ENCODE peak calls at places on chromosome 22, in five cellular contexts. G is BJ; K is adrenal gland; I is endothelial cell; V is activated CD4-positive, alpha-beta T cell treated with anti-CD3 and anti-CD28 coated beads, Interleukin-2, amount 50 U/mL, for 4 hours. Q is an unnamed sample.

GRCh38 chr22:27311666-27312566 is 489.6 kb downstream of the MN1 start:
- DNase-seq in G (no peak), K (no peak), I (no peak), V (no peak), Q (peak)

GRCh38 chr22:24181996-24182560 is 791 bp downstream of the SUSD2 start:
- DNase-seq in G (no peak), K (no peak), I (no peak), V (no peak), Q (no peak)

GRCh38 chr22:46052331-46052771 is 75.4 kb upstream of the WNT7B start:
- DNase-seq in G (no peak), K (peak), I (no peak), V (no peak), Q (no peak)

GRCh38 chr22:43202326-43202725 is 15.4 kb upstream of the TTLL12 start:
- DNase-seq in G (no peak), K (no peak), I (no peak), V (no peak), Q (no peak)

GRCh38 chr22:48708558-48709245 is 1119.0 kb downstream of the BRD1 start:
- DNase-seq in G (no peak), K (no peak), I (no peak), V (no peak), Q (no peak)

GRCh38 chr22:38290347-38290746 is 17.5 kb upstream of the TMEM184B start:
- DNase-seq in G (no peak), K (no peak), I (no peak), V (no peak), Q (no peak)

GRCh38 chr22:50304528-50305392 is 2.7 kb downstream of the PLXNB2 start:
- DNase-seq in G (no peak), K (peak), I (no peak), V (no peak), Q (no peak)

GRCh38 chr22:32810241-32811133 is 9.0 kb downstream of the TIMP3 start:
- DNase-seq in G (no peak), K (no peak), I (no peak), V (no peak), Q (no peak)

GRCh38 chr22:39999144-39999757 is 4.5 kb downstream of the FAM83F start:
- DNase-seq in G (no peak), K (no peak), I (no peak), V (no peak), Q (peak)

GRCh38 chr22:17862646-17863181 is 88.4 kb upstream of the BID start:
- DNase-seq in G (no peak), K (no peak), I (no peak), V (no peak), Q (no peak)

GRCh38 chr22:45597460-45598192 is 74.0 kb upstream of the ATXN10 start:
- DNase-seq in G (no peak), K (no peak), I (no peak), V (no peak), Q (no peak)

GRCh38 chr22:37163618-37164534 is 14.2 kb upstream of the IL2RB start:
- DNase-seq in G (no peak), K (no peak), I (no peak), V (no peak), Q (no peak)

GRCh38 chr22:30036656-30037055 is 43.6 kb upstream of the HORMAD2 start:
- DNase-seq in G (no peak), K (no peak), I (no peak), V (no peak), Q (no peak)

GRCh38 chr22:20205964-20206708 is 55.3 kb upstream of the CCDC188 start:
- DNase-seq in G (peak), K (peak), I (no peak), V (peak), Q (no peak)

GRCh38 chr22:30920407-30920806 is 48.2 kb downstream of the MORC2 start:
- DNase-seq in G (no peak), K (peak), I (peak), V (peak), Q (peak)

GRCh38 chr22:38751422-38752346 is 4.1 kb downstream of the SUN2 start:
- DNase-seq in G (no peak), K (no peak), I (no peak), V (peak), Q (no peak)

GRCh38 chr22:48968201-48968959 is 859.3 kb downstream of the BRD1 start:
- DNase-seq in G (no peak), K (no peak), I (peak), V (no peak), Q (peak)

GRCh38 chr22:42655693-42656092 is 6.5 kb upstream of the CYB5R3 start:
- DNase-seq in G (no peak), K (no peak), I (no peak), V (no peak), Q (no peak)